ENCODE peak calls at places on chromosomes 16 and 17, in four cellular contexts. U, S, Q and R are unnamed samples.

GRCh38 chr16:31893824-31894223 is 20.2 kb downstream of the ZNF267 start:
- DNase-seq in U (no peak), S (no peak), Q (no peak), R (no peak)

GRCh38 chr17:2214047-2214717 is 89.4 kb downstream of the SMG6 start:
- DNase-seq in U (no peak), S (no peak), Q (peak), R (no peak)

GRCh38 chr17:2309338-2310143 is 5.8 kb downstream of the SRR start:
- DNase-seq in U (no peak), S (no peak), Q (no peak), R (no peak)

GRCh38 chr17:62627904-62628603 is 584 bp downstream of the MRC2 start:
- DNase-seq in U (no peak), S (no peak), Q (peak), R (peak)

GRCh38 chr17:1714980-1715802 is 5.0 kb upstream of the TLCD2 start:
- DNase-seq in U (peak), S (peak), Q (peak), R (peak)

GRCh38 chr17:37774508-37774907 is 29.6 kb upstream of the HNF1B start:
- DNase-seq in U (no peak), S (no peak), Q (no peak), R (no peak)

GRCh38 chr17:78678220-78678554 is 101.0 kb upstream of the DNAH17 start:
- DNase-seq in U (no peak), S (no peak), Q (no peak), R (no peak)

GRCh38 chr17:2034157-2034556 is 4.2 kb downstream of the DPH1 start:
- DNase-seq in U (no peak), S (no peak), Q (no peak), R (no peak)

GRCh38 chr16:86218479-86219170 is 291.7 kb upstream of the FOXF1 start:
- DNase-seq in U (no peak), S (no peak), Q (no peak), R (no peak)

GRCh38 chr17:48011405-48012150 is 26.0 kb downstream of the COPZ2 start:
- DNase-seq in U (peak), S (peak), Q (peak), R (peak)
- TF ChIP-seq JUND in U (no peak), S (no peak), Q (peak), R (no peak)

GRCh38 chr17:76092526-76093413 is 10.8 kb downstream of the EXOC7 start:
- DNase-seq in U (no peak), S (no peak), Q (no peak), R (peak)
- TF ChIP-seq REST in U (no peak), S (no peak), Q (no peak), R (no peak)

GRCh38 chr16:57106767-57107166 is 14.4 kb downstream of the CPNE2 start:
- DNase-seq in U (no peak), S (no peak), Q (no peak), R (peak)
- TF ChIP-seq JUND in U (no peak), S (no peak), Q (no peak), R (no peak)

DNA sequence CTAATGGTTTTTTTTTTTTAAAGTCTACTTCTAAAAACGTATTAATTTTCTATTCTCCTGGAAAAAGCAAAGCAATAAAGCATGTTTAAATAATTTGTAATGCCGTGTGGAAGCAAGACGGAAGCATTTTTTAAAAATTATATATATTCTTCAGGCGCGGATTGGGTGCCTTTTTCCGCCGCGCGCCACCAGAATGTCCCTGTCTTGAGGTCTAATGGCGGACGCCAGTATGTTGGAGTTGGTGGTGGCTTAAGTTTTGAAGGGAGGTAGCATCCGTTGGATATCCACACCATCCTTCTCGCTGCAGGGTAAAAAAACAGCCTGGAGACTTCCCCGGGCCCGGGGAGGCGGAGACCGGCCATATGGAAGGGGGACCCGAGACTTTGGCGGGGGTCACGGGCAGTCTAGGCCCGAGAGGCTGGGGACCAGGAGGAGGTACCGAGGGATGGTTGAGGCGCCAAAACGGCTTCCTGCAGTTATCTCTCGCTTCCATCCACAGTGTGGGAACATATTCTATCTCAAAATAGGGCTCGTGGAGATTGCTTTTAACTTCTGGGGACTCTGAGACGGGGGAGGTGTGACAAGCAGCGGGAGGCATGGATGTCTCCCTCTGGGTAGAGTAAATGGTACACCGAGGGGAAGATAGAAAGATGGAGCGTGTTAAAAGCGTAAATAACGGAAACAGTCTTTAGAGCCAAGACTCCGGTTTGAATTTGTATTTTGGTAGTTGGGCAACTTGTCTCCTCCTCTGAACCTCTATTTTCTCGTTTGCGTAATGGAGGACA is at the start of gene SF3B3:
- DNase-seq in U (no peak), S (peak), Q (peak), R (peak)
- TF ChIP-seq REST in U (no peak), S (no peak), Q (no peak), R (peak)

GRCh38 chr16:78122774-78123315 is 23.4 kb downstream of the WWOX start:
- DNase-seq in U (peak), S (peak), Q (peak), R (peak)
- TF ChIP-seq JUND in U (no peak), S (no peak), Q (no peak), R (no peak)

DNA sequence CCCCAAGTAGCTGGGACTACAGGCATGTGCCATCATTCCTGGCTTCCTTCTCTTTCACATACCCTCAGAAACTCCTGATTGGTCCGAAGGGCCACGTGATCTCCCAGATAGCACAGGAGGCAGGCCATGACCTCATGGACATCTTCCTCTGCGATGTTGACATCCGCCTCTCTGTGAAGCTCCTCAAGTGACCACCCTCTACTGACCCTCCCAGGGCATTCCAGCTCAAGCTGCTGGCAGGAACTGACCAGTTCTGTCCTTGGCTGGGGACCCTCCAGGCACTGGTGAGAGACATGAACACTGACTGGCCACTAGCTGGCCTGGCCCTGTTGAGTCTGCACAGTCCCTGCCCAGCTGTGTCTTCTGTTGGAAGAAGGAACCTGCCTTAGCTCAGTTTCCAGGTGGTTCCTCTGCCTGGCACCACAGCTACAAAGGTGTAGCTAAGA is 5.6 kb downstream of the ERAL1 start:
- DNase-seq in U (no peak), S (no peak), Q (peak), R (no peak)
- TF ChIP-seq REST in U (no peak), S (no peak), Q (no peak), R (no peak)

DNA sequence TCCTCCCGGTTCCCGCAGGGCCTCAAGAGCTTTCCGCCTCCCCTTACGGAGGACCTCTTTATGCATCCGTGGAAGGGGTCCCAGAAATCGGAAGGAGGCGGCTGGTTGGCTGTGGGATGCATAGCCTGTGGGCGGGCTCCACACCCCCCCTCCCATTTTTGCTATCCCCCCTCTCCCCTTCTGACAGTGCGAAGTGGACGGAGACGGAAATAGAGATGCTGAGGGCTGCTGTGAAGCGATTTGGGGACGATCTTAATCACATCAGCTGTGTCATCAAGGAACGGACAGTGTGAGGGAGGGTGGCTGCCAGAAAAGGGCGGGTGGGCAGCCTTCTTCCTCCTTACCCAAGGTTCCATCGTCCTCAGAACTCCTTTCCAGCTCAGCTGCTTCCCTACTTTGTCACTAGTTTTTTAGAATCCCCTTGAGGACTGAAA is 3.2 kb downstream of the RNASEK start:
- DNase-seq in U (no peak), S (no peak), Q (peak), R (no peak)
- TF ChIP-seq JUND in U (no peak), S (no peak), Q (peak), R (no peak)

DNA sequence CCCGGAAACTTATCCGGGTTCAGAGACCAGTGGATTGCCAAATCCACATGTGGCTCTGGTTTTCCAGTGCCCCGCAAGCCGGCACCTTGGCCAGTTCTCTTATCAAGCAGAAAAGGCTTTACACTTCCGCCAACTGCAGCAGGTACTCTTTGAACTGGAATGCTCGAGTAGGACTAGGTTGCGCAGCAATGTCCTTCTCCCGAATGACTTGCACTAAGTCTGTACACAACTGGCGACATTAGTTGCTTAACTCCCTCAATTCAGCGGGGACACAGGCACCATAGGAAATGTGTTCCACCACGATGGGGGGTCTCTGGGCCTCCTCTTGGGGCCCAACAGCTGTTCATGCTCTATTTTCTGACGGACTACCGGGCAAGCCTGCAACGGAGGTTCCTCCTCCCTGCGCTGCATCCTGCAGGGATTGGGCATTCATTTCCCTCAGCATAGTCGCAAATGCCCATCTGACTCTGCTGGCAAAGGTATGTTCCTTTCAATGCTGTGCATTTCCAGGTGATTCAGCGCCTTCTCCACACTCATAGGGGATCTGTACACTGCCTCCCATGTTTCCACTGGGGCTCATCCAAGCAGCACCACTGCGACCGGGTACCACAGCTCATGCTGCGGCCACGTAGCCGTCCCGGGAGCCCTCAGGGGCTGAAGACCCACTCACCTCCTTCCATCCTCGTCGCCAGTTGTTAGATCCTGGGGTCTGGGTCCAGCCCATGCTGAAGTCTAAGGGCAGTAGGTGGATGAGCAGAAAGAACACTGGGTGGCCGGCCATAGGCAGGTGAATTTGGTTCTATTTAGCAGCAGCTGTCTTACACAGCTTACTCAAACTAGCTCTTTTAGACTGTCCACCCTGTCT is 34.2 kb upstream of the APPBP2 start:
- DNase-seq in U (no peak), S (peak), Q (no peak), R (no peak)
- TF ChIP-seq REST in U (no peak), S (no peak), Q (no peak), R (no peak)

DNA sequence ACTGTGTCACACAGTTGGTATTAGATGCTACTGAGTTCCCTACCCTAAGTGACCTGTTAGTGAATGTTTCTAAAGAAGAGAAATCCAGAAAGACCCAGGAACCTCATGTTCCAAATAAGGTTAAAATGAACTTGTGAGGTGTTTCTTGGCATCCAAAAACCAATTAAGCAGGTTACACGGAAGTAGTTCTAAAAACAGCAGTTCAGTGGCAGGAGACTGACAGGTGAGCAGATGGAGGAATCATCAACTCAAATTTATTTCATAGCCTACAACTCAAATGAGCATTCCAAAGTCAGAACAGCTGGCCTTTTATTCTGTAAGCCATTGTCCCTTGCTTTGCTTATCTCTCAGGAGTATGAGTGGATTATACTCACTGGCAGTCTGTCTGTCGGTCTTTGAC is 188.3 kb downstream of the IRX3 start:
- DNase-seq in U (no peak), S (no peak), Q (no peak), R (no peak)
- TF ChIP-seq JUND in U (no peak), S (no peak), Q (no peak), R (no peak)

GRCh38 chr17:50363217-50364060 is 9.5 kb downstream of the MRPL27 start:
- DNase-seq in U (no peak), S (peak), Q (no peak), R (peak)

GRCh38 chr17:50360716-50361115 is 12.3 kb downstream of the MRPL27 start:
- DNase-seq in U (no peak), S (no peak), Q (no peak), R (no peak)

GRCh38 chr17:50364061-50364458 is 8.9 kb downstream of the MRPL27 start:
- DNase-seq in U (no peak), S (no peak), Q (no peak), R (no peak)

GRCh38 chr17:50361561-50362480 is 11.2 kb downstream of the MRPL27 start:
- DNase-seq in U (peak), S (peak), Q (peak), R (peak)

DNA sequence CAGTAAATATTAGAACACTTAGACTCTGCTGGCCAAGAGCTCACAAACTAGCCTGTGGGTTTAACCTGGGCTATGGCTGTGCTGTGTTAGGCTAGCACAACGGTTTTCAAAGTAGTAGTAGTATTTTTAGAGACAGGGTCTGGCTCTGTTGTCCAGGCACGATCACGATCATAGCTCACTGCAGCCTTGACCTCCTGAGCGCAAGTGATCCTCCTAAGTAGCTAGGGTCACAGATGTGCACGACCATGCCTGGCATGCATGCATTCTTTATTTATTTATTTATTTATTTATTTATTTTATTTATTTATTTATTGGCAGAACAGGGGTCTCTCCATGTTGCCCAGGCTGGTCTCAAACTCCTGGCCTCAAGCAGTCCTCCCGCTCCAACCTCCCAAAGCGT is 10.3 kb downstream of the MRPL27 start:
- DNase-seq in U (no peak), S (no peak), Q (no peak), R (no peak)
- TF ChIP-seq REST in U (no peak), S (no peak), Q (no peak), R (no peak)